ENCODE peak calls at places on chromosomes 4 and X, in ten cellular contexts. G is left ventricle myocardium inferior, U is AG04450, W is amniotic stem cell, B is neural crest cell, X is AG09309, I is MCF 10A, E is cardiac muscle cell, R is posterior cingulate gyrus, F is kidney tubule cell. K is an unnamed sample.

GRCh38 chrX:69195197-69195596 is 29.9 kb upstream of the PJA1 start:
- DNase-seq in G (no peak), U (no peak), W (no peak), B (no peak), X (no peak), I (no peak), E (peak), R (no peak), F (no peak), K (no peak)

GRCh38 chrX:154785711-154786110 is 19.6 kb downstream of the MPP1 start:
- DNase-seq in G (no peak), U (no peak), W (no peak), B (no peak), X (no peak), I (no peak), E (no peak), R (no peak), F (no peak), K (no peak)

GRCh38 chr4:53714377-53715140 is 123.3 kb upstream of the LNX1 start:
- DNase-seq in G (no peak), U (no peak), W (peak), B (no peak), X (peak), I (no peak), E (no peak), R (no peak), F (no peak), K (peak)

GRCh38 chrX:19698125-19698524 is 182.8 kb upstream of the MAP3K15 start:
- DNase-seq in G (peak), U (no peak), W (no peak), B (no peak), X (peak), I (peak), E (no peak), R (no peak), F (no peak), K (no peak)

GRCh38 chr4:3868146-3868840 is 102.1 kb downstream of the ADRA2C start:
- DNase-seq in G (peak), U (no peak), W (no peak), B (no peak), X (no peak), I (no peak), E (peak), R (no peak), F (no peak), K (no peak)

GRCh38 chr4:66688674-66689073 is 856.6 kb downstream of the CENPC start:
- DNase-seq in G (no peak), U (no peak), W (peak), B (no peak), X (peak), I (peak), E (peak), R (no peak), F (peak), K (peak)

GRCh38 chrX:57453901-57454300 is 137.9 kb upstream of the ZXDB start:
- DNase-seq in G (no peak), U (no peak), W (no peak), B (no peak), X (no peak), I (peak), E (peak), R (no peak), F (peak), K (peak)

GRCh38 chr4:3074846-3075651 is 568 bp downstream of the HTT start:
- DNase-seq in G (peak), U (no peak), W (peak), B (peak), X (no peak), I (peak), E (peak), R (peak), F (peak), K (peak)

GRCh38 chr4:186553717-186554116 is 1.6 kb downstream of the MTNR1A start:
- DNase-seq in G (no peak), U (no peak), W (no peak), B (no peak), X (no peak), I (no peak), E (peak), R (no peak), F (no peak), K (no peak)

GRCh38 chrX:9252182-9252581 is 212.7 kb upstream of the TBL1X start:
- DNase-seq in G (no peak), U (no peak), W (no peak), B (no peak), X (no peak), I (no peak), E (no peak), R (no peak), F (no peak), K (no peak)

GRCh38 chr4:147078875-147079658 is 133.4 kb upstream of the TTC29 start:
- DNase-seq in G (peak), U (no peak), W (no peak), B (no peak), X (no peak), I (peak), E (peak), R (no peak), F (no peak), K (no peak)

GRCh38 chr4:110510955-110511544 is 35.1 kb downstream of the ENPEP start:
- DNase-seq in G (no peak), U (peak), W (peak), B (no peak), X (peak), I (peak), E (peak), R (no peak), F (peak), K (peak)

GRCh38 chr4:76799139-76799538 is 98.8 kb downstream of the SOWAHB start:
- DNase-seq in G (no peak), U (no peak), W (no peak), B (no peak), X (no peak), I (no peak), E (no peak), R (no peak), F (no peak), K (peak)

GRCh38 chrX:40415675-40416074 is 165.1 kb upstream of the ATP6AP2 start:
- DNase-seq in G (no peak), U (no peak), W (no peak), B (no peak), X (no peak), I (peak), E (no peak), R (no peak), F (no peak), K (no peak)

GRCh38 chr4:575281-576141 is 584 bp downstream of the TMEM271 start:
- DNase-seq in G (no peak), U (no peak), W (no peak), B (peak), X (peak), I (no peak), E (peak), R (peak), F (peak), K (no peak)

GRCh38 chr4:100008048-100008447 is 58.0 kb upstream of the H2AZ1 start:
- DNase-seq in G (no peak), U (peak), W (peak), B (no peak), X (peak), I (peak), E (no peak), R (no peak), F (peak), K (no peak)

GRCh38 chrX:129876734-129877395 is 29.1 kb upstream of the UTP14A start:
- DNase-seq in G (no peak), U (no peak), W (no peak), B (no peak), X (no peak), I (no peak), E (no peak), R (no peak), F (peak), K (no peak)

GRCh38 chr4:57943672-57944071 is 833.5 kb upstream of the IGFBP7 start:
- DNase-seq in G (no peak), U (no peak), W (no peak), B (no peak), X (no peak), I (no peak), E (no peak), R (peak), F (no peak), K (peak)

GRCh38 chr4:124903995-124904722 is 191.6 kb upstream of the ANKRD50 start:
- DNase-seq in G (peak), U (no peak), W (no peak), B (no peak), X (no peak), I (peak), E (peak), R (no peak), F (peak), K (no peak)

GRCh38 chrX:154413142-154413541 is 1.8 kb downstream of the TAFAZZIN start:
- DNase-seq in G (no peak), U (no peak), W (no peak), B (no peak), X (no peak), I (no peak), E (no peak), R (no peak), F (no peak), K (no peak)

GRCh38 chrX:102516314-102516936 is at the start of gene TMSB15A:
- DNase-seq in G (peak), U (no peak), W (peak), B (peak), X (no peak), I (peak), E (peak), R (peak), F (peak), K (peak)

GRCh38 chrX:18892881-18893280 is 91.0 kb downstream of the PHKA2 start:
- DNase-seq in G (no peak), U (no peak), W (no peak), B (no peak), X (no peak), I (no peak), E (no peak), R (no peak), F (no peak), K (no peak)

GRCh38 chr4:17128268-17128667 is 229.8 kb upstream of the LDB2 start:
- DNase-seq in G (no peak), U (no peak), W (no peak), B (no peak), X (peak), I (peak), E (no peak), R (no peak), F (no peak), K (no peak)

GRCh38 chrX:121832446-121832845 is 785.0 kb downstream of the GLUD2 start:
- DNase-seq in G (no peak), U (no peak), W (no peak), B (no peak), X (no peak), I (no peak), E (no peak), R (no peak), F (no peak), K (no peak)

GRCh38 chrX:150958177-150958576 is 25.0 kb upstream of the HMGB3 start:
- DNase-seq in G (no peak), U (no peak), W (no peak), B (no peak), X (no peak), I (no peak), E (no peak), R (no peak), F (no peak), K (no peak)

GRCh38 chr4:133154725-133155124 is 5.6 kb downstream of the PCDH10 start:
- DNase-seq in G (no peak), U (no peak), W (no peak), B (peak), X (no peak), I (peak), E (peak), R (no peak), F (peak), K (peak)

GRCh38 chrX:71111141-71111843 is at the start of gene IL2RG:
- DNase-seq in G (no peak), U (no peak), W (no peak), B (no peak), X (no peak), I (no peak), E (no peak), R (no peak), F (no peak), K (no peak)

GRCh38 chr4:72525938-72526337 is 43.1 kb downstream of the ADAMTS3 start:
- DNase-seq in G (peak), U (no peak), W (peak), B (no peak), X (peak), I (peak), E (peak), R (peak), F (peak), K (no peak)

GRCh38 chrX:115560978-115561604 is at the start of gene PLS3:
- DNase-seq in G (peak), U (peak), W (peak), B (peak), X (peak), I (peak), E (peak), R (peak), F (peak), K (peak)

K was measured in SK-N-DZ.